ENCODE peak calls at places on chromosomes 12 and 14, in ten cellular contexts. B is stimulated activated CD4-positive, alpha-beta T cell treated with anti-CD3 and anti-CD28 coated beads, Interleukin-4, amount 100 ng/mL, for 48 hours; V is HCEC 1CT; M is RWPE1; O is T-helper 1 cell; R is RPMI8226; P is activated CD4-positive, alpha-beta memory T cell treated with anti-CD3 and anti-CD28 coated beads, Interleukin-2, amount 10 ng/mL, durations not matched to agents 7 days and 5 days; Y is OCI-M1; U is NCI-H774; I is M059J. T is an unnamed sample.

GRCh38 chr14:57080691-57081090 is 188.0 kb downstream of the EXOC5 start:
- DNase-seq in B (no peak), V (no peak), M (no peak), O (no peak), R (no peak), P (no peak), Y (no peak), U (no peak), I (no peak), T (no peak)

GRCh38 chr14:69852897-69853296 is 26.3 kb upstream of the SMOC1 start:
- DNase-seq in B (no peak), V (no peak), M (no peak), O (no peak), R (no peak), P (no peak), Y (no peak), U (no peak), I (no peak), T (no peak)

GRCh38 chr12:121534495-121535148 is 46.2 kb downstream of the KDM2B start:
- DNase-seq in B (peak; percentile 26), V (no peak), M (no peak), O (peak; percentile 67), R (no peak), P (peak; percentile 53), Y (no peak), U (no peak), I (no peak), T (no peak)

GRCh38 chr12:52971701-52972329 is 22.9 kb downstream of the KRT18 start:
- DNase-seq in B (no peak), V (peak; percentile 46), M (peak; percentile 85), O (no peak), R (peak; percentile 31), P (no peak), Y (no peak), U (no peak), I (peak; percentile 91), T (peak; percentile 75)

GRCh38 chr12:12367096-12367998 is 10.5 kb downstream of the BORCS5 start:
- DNase-seq in B (no peak), V (no peak), M (no peak), O (no peak), R (no peak), P (no peak), Y (no peak), U (no peak), I (no peak), T (no peak)

GRCh38 chr12:91138337-91138905 is 27.1 kb upstream of the LUM start:
- DNase-seq in B (no peak), V (peak; percentile 62), M (no peak), O (no peak), R (no peak), P (no peak), Y (no peak), U (no peak), I (peak; percentile 59), T (no peak)

GRCh38 chr12:50751921-50752721 is 11.8 kb upstream of the ATF1 start:
- DNase-seq in B (no peak), V (no peak), M (peak; percentile 18), O (no peak), R (peak; percentile 36), P (no peak), Y (peak; percentile 25), U (no peak), I (peak; percentile 26), T (peak; percentile 69)

GRCh38 chr12:96425321-96425720 is 25.1 kb upstream of the CDK17 start:
- DNase-seq in B (no peak), V (peak; percentile 96), M (peak; percentile 42), O (no peak), R (no peak), P (peak; percentile 58), Y (no peak), U (no peak), I (peak; percentile 87), T (peak; percentile 97)

GRCh38 chr12:113224955-113225354 is 3.7 kb downstream of the TPCN1 start:
- DNase-seq in B (no peak), V (no peak), M (no peak), O (no peak), R (no peak), P (no peak), Y (no peak), U (no peak), I (no peak), T (no peak)

GRCh38 chr12:64670856-64671639 is 60.8 kb downstream of the RASSF3 start:
- DNase-seq in B (no peak), V (peak; percentile 69), M (peak; percentile 63), O (no peak), R (no peak), P (peak; percentile 41), Y (no peak), U (no peak), I (no peak), T (peak; percentile 69)

GRCh38 chr12:75329918-75330826 is at the start of gene CAPS2:
- DNase-seq in B (peak; percentile 61), V (peak; percentile 84), M (peak; percentile 71), O (peak; percentile 45), R (peak; percentile 83), P (peak; percentile 68), Y (peak; percentile 91), U (peak; percentile 87), I (peak; percentile 83), T (peak; percentile 84)

GRCh38 chr14:100739306-100739705 is 12.6 kb downstream of the DLK1 start:
- DNase-seq in B (no peak), V (no peak), M (no peak), O (no peak), R (no peak), P (no peak), Y (no peak), U (no peak), I (no peak), T (no peak)

GRCh38 chr14:32560213-32560857 is 231.2 kb downstream of the AKAP6 start:
- DNase-seq in B (peak; percentile 8), V (peak; percentile 78), M (peak; percentile 71), O (peak; percentile 10), R (peak; percentile 40), P (peak; percentile 35), Y (peak; percentile 65), U (peak; percentile 58), I (peak; percentile 75), T (peak; percentile 82)

GRCh38 chr12:85866929-85867776 is 6.9 kb upstream of the NTS start:
- DNase-seq in B (no peak), V (peak; percentile 55), M (peak; percentile 62), O (no peak), R (peak; percentile 46), P (no peak), Y (peak; percentile 85), U (peak; percentile 49), I (peak; percentile 47), T (peak; percentile 61)

GRCh38 chr14:76666746-76667145 is 94.5 kb upstream of the VASH1 start:
- DNase-seq in B (no peak), V (no peak), M (no peak), O (no peak), R (no peak), P (no peak), Y (no peak), U (no peak), I (no peak), T (no peak)

GRCh38 chr12:113880993-113881392 is 85.1 kb downstream of the RBM19 start:
- DNase-seq in B (no peak), V (no peak), M (no peak), O (no peak), R (no peak), P (no peak), Y (no peak), U (no peak), I (no peak), T (no peak)

GRCh38 chr12:69732088-69732487 is 6.6 kb upstream of the RAB3IP start:
- DNase-seq in B (no peak), V (peak; percentile 19), M (peak; percentile 14), O (no peak), R (no peak), P (no peak), Y (no peak), U (no peak), I (peak; percentile 69), T (no peak)

GRCh38 chr14:52072266-52072780 is 3.5 kb upstream of the NID2 start:
- DNase-seq in B (no peak), V (no peak), M (no peak), O (no peak), R (no peak), P (no peak), Y (no peak), U (no peak), I (no peak), T (no peak)

GRCh38 chr12:11672361-11672760 is 22.9 kb downstream of the ETV6 start:
- DNase-seq in B (no peak), V (no peak), M (no peak), O (no peak), R (no peak), P (no peak), Y (no peak), U (no peak), I (no peak), T (no peak)

GRCh38 chr12:117034691-117035090 is 64.5 kb downstream of the TESC start:
- DNase-seq in B (no peak), V (no peak), M (no peak), O (no peak), R (no peak), P (no peak), Y (no peak), U (no peak), I (no peak), T (no peak)

GRCh38 chr12:90854136-90854689 is 100.8 kb downstream of the CCER1 start:
- DNase-seq in B (peak; percentile 0), V (peak; percentile 65), M (peak; percentile 25), O (peak; percentile 2), R (peak; percentile 44), P (no peak), Y (peak; percentile 61), U (peak; percentile 48), I (peak; percentile 50), T (peak; percentile 63)

GRCh38 chr12:62783881-62784280 is 151.1 kb downstream of the PPM1H start:
- DNase-seq in B (no peak), V (no peak), M (no peak), O (no peak), R (no peak), P (no peak), Y (no peak), U (no peak), I (no peak), T (no peak)

GRCh38 chr12:27499377-27499776 is 24.6 kb upstream of the PPFIBP1 start:
- DNase-seq in B (no peak), V (no peak), M (no peak), O (no peak), R (no peak), P (no peak), Y (no peak), U (no peak), I (no peak), T (no peak)

GRCh38 chr12:2332266-2332665 is 279.5 kb downstream of the CACNA1C start:
- DNase-seq in B (no peak), V (peak; percentile 29), M (no peak), O (no peak), R (no peak), P (no peak), Y (no peak), U (no peak), I (no peak), T (peak; percentile 76)

GRCh38 chr14:73457050-73457934 is 1.1 kb downstream of the NUMB start:
- DNase-seq in B (peak; percentile 6), V (peak; percentile 48), M (peak; percentile 34), O (peak; percentile 6), R (no peak), P (no peak), Y (peak; percentile 56), U (no peak), I (peak; percentile 54), T (peak; percentile 33)

GRCh38 chr12:30529489-30530269 is 166.0 kb downstream of the IPO8 start:
- DNase-seq in B (no peak), V (no peak), M (no peak), O (no peak), R (no peak), P (no peak), Y (peak; percentile 87), U (no peak), I (peak; percentile 18), T (no peak)